ENCODE peak calls at places on chromosomes 3 and 15, in four cellular contexts. One of them, this sample, is unnamed.

GRCh38 chr3:133843634-133844033 is 38.0 kb downstream of the SRPRB start:
- DNase-seq in breast epithelium: no peak
- DNase-seq in adrenal gland: no peak
- DNase-seq in body of pancreas: no peak
- DNase-seq in this sample: no peak

GRCh38 chr3:42070089-42070885 is 20.9 kb upstream of the TRAK1 start:
- DNase-seq in adrenal gland: no peak
- DNase-seq in breast epithelium: no peak
- DNase-seq in body of pancreas: no peak
- DNase-seq in this sample: no peak

GRCh38 chr15:58369261-58369699 is 62.5 kb upstream of the LIPC start:
- DNase-seq in breast epithelium: no peak
- DNase-seq in body of pancreas: no peak
- DNase-seq in adrenal gland: no peak
- DNase-seq in this sample: no peak

GRCh38 chr3:25831578-25831977 is 41.7 kb downstream of the OXSM start:
- DNase-seq in adrenal gland: no peak
- DNase-seq in body of pancreas: no peak
- DNase-seq in breast epithelium: no peak
- DNase-seq in this sample: no peak

GRCh38 chr3:17473761-17474160 is 268.7 kb downstream of the TBC1D5 start:
- DNase-seq in breast epithelium: no peak
- DNase-seq in body of pancreas: no peak
- DNase-seq in adrenal gland: no peak
- DNase-seq in this sample: no peak

GRCh38 chr3:150094150-150094932 is 123.6 kb upstream of the PFN2 start:
- DNase-seq in breast epithelium: no peak
- DNase-seq in adrenal gland: no peak
- DNase-seq in body of pancreas: no peak
- DNase-seq in this sample: no peak

GRCh38 chr3:56522374-56522773 is 34.6 kb upstream of the CCDC66 start:
- DNase-seq in adrenal gland: no peak
- DNase-seq in breast epithelium: no peak
- DNase-seq in body of pancreas: no peak
- DNase-seq in this sample: no peak

GRCh38 chr3:108124337-108125150 is 33.7 kb upstream of the CD47 start:
- DNase-seq in adrenal gland: no peak
- DNase-seq in breast epithelium: no peak
- DNase-seq in body of pancreas: no peak
- DNase-seq in this sample: no peak

GRCh38 chr3:32421991-32422859 is 30.6 kb downstream of the CMTM7 start:
- DNase-seq in adrenal gland: peak; percentile 77
- DNase-seq in breast epithelium: peak; percentile 98
- DNase-seq in body of pancreas: peak; percentile 99
- DNase-seq in this sample: peak; percentile 88

GRCh38 chr3:133444071-133444774 is 44.4 kb downstream of the BFSP2 start:
- DNase-seq in breast epithelium: no peak
- DNase-seq in adrenal gland: no peak
- DNase-seq in body of pancreas: peak; percentile 66
- DNase-seq in this sample: no peak

GRCh38 chr15:43239732-43240491 is 19.1 kb upstream of the EPB42 start:
- DNase-seq in body of pancreas: no peak
- DNase-seq in adrenal gland: no peak
- DNase-seq in breast epithelium: no peak
- DNase-seq in this sample: peak; percentile 13

GRCh38 chr3:152574461-152575079 is 260.4 kb upstream of the P2RY1 start:
- DNase-seq in adrenal gland: peak; percentile 36
- DNase-seq in body of pancreas: peak; percentile 54
- DNase-seq in breast epithelium: no peak
- DNase-seq in this sample: peak; percentile 36

GRCh38 chr3:69343875-69344274 is 42.0 kb downstream of the FRMD4B start:
- DNase-seq in breast epithelium: no peak
- DNase-seq in adrenal gland: no peak
- DNase-seq in body of pancreas: no peak
- DNase-seq in this sample: no peak

GRCh38 chr15:39999538-39999937 is 39.4 kb downstream of the SRP14 start:
- DNase-seq in adrenal gland: no peak
- DNase-seq in body of pancreas: no peak
- DNase-seq in breast epithelium: no peak
- DNase-seq in this sample: no peak

GRCh38 chr15:78922527-78922926 is 22.3 kb downstream of the CTSH start:
- DNase-seq in breast epithelium: no peak
- DNase-seq in body of pancreas: no peak
- DNase-seq in adrenal gland: no peak
- DNase-seq in this sample: no peak

GRCh38 chr3:12352253-12352652 is 63.4 kb downstream of the PPARG start:
- DNase-seq in body of pancreas: no peak
- DNase-seq in breast epithelium: no peak
- DNase-seq in adrenal gland: no peak
- DNase-seq in this sample: no peak

GRCh38 chr3:48858709-48859108 is 11.0 kb upstream of the PRKAR2A start:
- DNase-seq in adrenal gland: no peak
- DNase-seq in breast epithelium: no peak
- DNase-seq in body of pancreas: no peak
- DNase-seq in this sample: no peak

GRCh38 chr15:63971427-63971805 is 74.9 kb downstream of the DAPK2 start:
- DNase-seq in adrenal gland: no peak
- DNase-seq in breast epithelium: no peak
- DNase-seq in body of pancreas: no peak
- DNase-seq in this sample: no peak

GRCh38 chr15:39014682-39015081 is 450.1 kb upstream of the RASGRP1 start:
- DNase-seq in breast epithelium: no peak
- DNase-seq in body of pancreas: no peak
- DNase-seq in adrenal gland: no peak
- DNase-seq in this sample: no peak

GRCh38 chr3:38575279-38575843 is 74.1 kb downstream of the SCN5A start:
- DNase-seq in breast epithelium: no peak
- DNase-seq in body of pancreas: no peak
- DNase-seq in adrenal gland: peak; percentile 10
- DNase-seq in this sample: no peak

GRCh38 chr3:45777753-45778386 is 18.5 kb downstream of the SLC6A20 start:
- DNase-seq in breast epithelium: no peak
- DNase-seq in adrenal gland: no peak
- DNase-seq in body of pancreas: no peak
- DNase-seq in this sample: peak; percentile 23

GRCh38 chr3:71307884-71308697 is 275.4 kb downstream of the FOXP1 start:
- DNase-seq in adrenal gland: no peak
- DNase-seq in breast epithelium: no peak
- DNase-seq in body of pancreas: no peak
- DNase-seq in this sample: no peak

GRCh38 chr15:78933187-78934062 is 11.4 kb downstream of the CTSH start:
- DNase-seq in body of pancreas: no peak
- DNase-seq in adrenal gland: no peak
- DNase-seq in breast epithelium: no peak
- DNase-seq in this sample: no peak

GRCh38 chr3:40016391-40016790 is 207.0 kb downstream of the MYRIP start:
- DNase-seq in breast epithelium: no peak
- DNase-seq in body of pancreas: no peak
- DNase-seq in adrenal gland: no peak
- DNase-seq in this sample: no peak

GRCh38 chr3:18538463-18538862 is 113.3 kb upstream of the SATB1 start:
- DNase-seq in adrenal gland: no peak
- DNase-seq in body of pancreas: no peak
- DNase-seq in breast epithelium: no peak
- DNase-seq in this sample: no peak

GRCh38 chr15:96360581-96361308 is 30.2 kb downstream of the NR2F2 start:
- DNase-seq in body of pancreas: no peak
- DNase-seq in breast epithelium: no peak
- DNase-seq in adrenal gland: no peak
- DNase-seq in this sample: no peak

GRCh38 chr3:134302674-134303073 is 52.0 kb upstream of the RYK start:
- DNase-seq in adrenal gland: no peak
- DNase-seq in breast epithelium: no peak
- DNase-seq in body of pancreas: no peak
- DNase-seq in this sample: no peak

GRCh38 chr15:84947947-84948830 is 33.5 kb upstream of the PDE8A start:
- DNase-seq in breast epithelium: no peak
- DNase-seq in body of pancreas: peak; percentile 13
- DNase-seq in adrenal gland: peak; percentile 72
- DNase-seq in this sample: no peak

GRCh38 chr3:150147776-150148175 is 177.1 kb upstream of the PFN2 start:
- DNase-seq in breast epithelium: no peak
- DNase-seq in body of pancreas: no peak
- DNase-seq in adrenal gland: no peak
- DNase-seq in this sample: no peak

GRCh38 chr3:39141211-39141995 is 12.0 kb downstream of the CSRNP1 start:
- DNase-seq in adrenal gland: peak; percentile 56
- DNase-seq in breast epithelium: peak; percentile 93
- DNase-seq in body of pancreas: peak; percentile 94
- DNase-seq in this sample: peak; percentile 66

GRCh38 chr3:102449341-102449740 is 14.5 kb downstream of the ZPLD1 start:
- DNase-seq in adrenal gland: no peak
- DNase-seq in breast epithelium: no peak
- DNase-seq in body of pancreas: no peak
- DNase-seq in this sample: no peak

GRCh38 chr3:10738688-10739372 is 77.2 kb upstream of the SLC6A11 start:
- DNase-seq in breast epithelium: peak; percentile 64
- DNase-seq in adrenal gland: peak; percentile 74
- DNase-seq in body of pancreas: peak; percentile 79
- DNase-seq in this sample: peak; percentile 63

GRCh38 chr15:36878745-36879262 is 221.5 kb downstream of the MEIS2 start:
- DNase-seq in adrenal gland: no peak
- DNase-seq in breast epithelium: no peak
- DNase-seq in body of pancreas: no peak
- DNase-seq in this sample: no peak

GRCh38 chr15:57780461-57780860 is 73.9 kb downstream of the POLR2M start:
- DNase-seq in breast epithelium: no peak
- DNase-seq in adrenal gland: no peak
- DNase-seq in body of pancreas: no peak
- DNase-seq in this sample: no peak

GRCh38 chr3:25437953-25438352 is 9.9 kb downstream of the RARB start:
- DNase-seq in adrenal gland: no peak
- DNase-seq in breast epithelium: no peak
- DNase-seq in body of pancreas: no peak
- DNase-seq in this sample: no peak

GRCh38 chr3:120559228-120560061 is 36.7 kb upstream of the NDUFB4 start:
- DNase-seq in adrenal gland: peak; percentile 76
- DNase-seq in body of pancreas: no peak
- DNase-seq in breast epithelium: no peak
- DNase-seq in this sample: peak; percentile 67

GRCh38 chr15:99435761-99436346 is 129.9 kb upstream of the MEF2A start:
- DNase-seq in adrenal gland: no peak
- DNase-seq in breast epithelium: no peak
- DNase-seq in body of pancreas: no peak
- DNase-seq in this sample: peak; percentile 38

GRCh38 chr3:117752984-117753717 is 1043.6 kb downstream of the TUSC7 start:
- DNase-seq in adrenal gland: no peak
- DNase-seq in breast epithelium: no peak
- DNase-seq in body of pancreas: no peak
- DNase-seq in this sample: no peak

GRCh38 chr3:86937306-86937791 is 53.6 kb downstream of the VGLL3 start:
- DNase-seq in breast epithelium: peak; percentile 27
- DNase-seq in body of pancreas: peak; percentile 12
- DNase-seq in adrenal gland: no peak
- DNase-seq in this sample: no peak

GRCh38 chr3:138173769-138174420 is 826 bp downstream of the DBR1 start:
- DNase-seq in body of pancreas: no peak
- DNase-seq in breast epithelium: no peak
- DNase-seq in adrenal gland: no peak
- DNase-seq in this sample: no peak

GRCh38 chr3:138172625-138173024 is 2.1 kb downstream of the DBR1 start:
- DNase-seq in adrenal gland: no peak
- DNase-seq in body of pancreas: no peak
- DNase-seq in breast epithelium: no peak
- DNase-seq in this sample: no peak

GRCh38 chr3:138180375-138181029 is 5.8 kb upstream of the DBR1 start:
- DNase-seq in body of pancreas: peak; percentile 35
- DNase-seq in breast epithelium: no peak
- DNase-seq in adrenal gland: no peak
- DNase-seq in this sample: no peak

DNA sequence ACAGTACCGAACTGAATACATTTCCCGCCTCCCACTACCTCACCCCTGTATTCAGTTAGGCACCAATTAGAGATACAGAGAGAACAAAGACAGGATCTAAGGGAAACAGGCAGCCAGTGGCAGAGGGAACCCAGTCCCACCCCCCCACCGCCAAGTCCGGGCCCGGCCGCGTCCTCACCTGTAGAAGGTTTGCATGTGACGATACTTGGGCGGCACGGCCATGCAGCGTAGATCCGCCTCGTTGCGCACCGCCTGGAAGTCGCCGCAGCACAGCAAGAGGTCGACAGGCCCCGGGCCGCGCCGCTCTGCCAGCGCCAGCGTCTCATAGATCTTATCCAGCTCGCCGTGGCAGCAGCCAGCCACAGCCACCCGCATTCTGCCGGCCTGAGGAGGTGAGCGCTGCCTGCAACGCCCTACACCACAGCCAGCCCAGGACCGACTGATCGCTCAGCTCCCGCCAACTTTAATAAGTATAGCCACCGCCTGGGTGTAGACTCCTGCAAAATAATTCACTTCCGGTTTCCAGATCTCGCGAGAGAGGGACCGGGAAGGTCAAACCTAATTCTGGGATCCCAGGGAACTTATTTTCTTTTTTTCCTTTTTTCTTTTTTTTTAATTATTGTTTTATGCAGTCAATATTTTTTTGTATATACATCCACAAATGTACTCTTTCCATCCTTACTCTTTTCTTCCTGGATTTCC is at the start of gene DBR1:
- DNase-seq in breast epithelium: peak; percentile 66
- DNase-seq in body of pancreas: peak; percentile 86
- DNase-seq in adrenal gland: peak; percentile 89
- DNase-seq in this sample: peak; percentile 78
- TF ChIP-seq POLR2A in breast epithelium: peak; percentile 38
- TF ChIP-seq POLR2A in body of pancreas: peak; percentile 98
- TF ChIP-seq POLR2A in adrenal gland: peak; percentile 65
- TF ChIP-seq POLR2A in this sample: peak; percentile 87

DNA sequence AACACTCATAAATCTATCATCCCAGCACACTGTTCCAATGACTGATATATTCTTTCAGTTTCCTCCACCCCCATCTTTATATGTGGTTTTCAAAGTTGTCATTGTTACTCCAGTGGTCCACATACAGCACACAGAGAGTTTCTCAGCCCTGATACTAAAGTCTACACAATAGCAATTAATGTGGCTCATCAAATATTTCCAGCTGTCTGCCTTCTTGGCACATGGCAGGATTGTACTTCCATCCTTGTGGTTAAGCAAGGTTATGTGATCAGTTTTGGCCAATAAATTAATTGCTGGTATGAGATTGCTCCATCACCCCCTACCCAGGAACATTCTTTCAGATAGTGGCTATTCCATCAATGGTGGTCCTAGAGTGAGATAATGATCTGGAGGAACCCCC is 221.8 kb downstream of the PDCD6IP start:
- DNase-seq in body of pancreas: no peak
- DNase-seq in adrenal gland: no peak
- DNase-seq in breast epithelium: no peak
- DNase-seq in this sample: no peak
- H3K4me3 ChIP-seq in body of pancreas: no peak overlapping the region
- H3K4me3 ChIP-seq in adrenal gland: no peak overlapping the region
- H3K4me3 ChIP-seq in breast epithelium: no peak overlapping the region
- H3K4me3 ChIP-seq in this sample: no peak overlapping the region

GRCh38 chr3:141486735-141487418 is at the start of gene RASA2:
- DNase-seq in adrenal gland: peak; percentile 69
- DNase-seq in body of pancreas: peak; percentile 77
- DNase-seq in breast epithelium: peak; percentile 65
- DNase-seq in this sample: peak; percentile 76
- TF ChIP-seq POLR2A in adrenal gland: peak; percentile 85
- TF ChIP-seq POLR2A in body of pancreas: peak; percentile 17
- TF ChIP-seq POLR2A in breast epithelium: no peak
- TF ChIP-seq POLR2A in this sample: peak; percentile 87

GRCh38 chr15:91878319-91878718 is 24.8 kb downstream of the SLCO3A1 start:
- DNase-seq in adrenal gland: no peak
- DNase-seq in body of pancreas: no peak
- DNase-seq in breast epithelium: no peak
- DNase-seq in this sample: no peak
- H3K4me3 ChIP-seq in adrenal gland: no peak overlapping the region
- H3K4me3 ChIP-seq in body of pancreas: no peak overlapping the region
- H3K4me3 ChIP-seq in breast epithelium: no peak overlapping the region
- H3K4me3 ChIP-seq in this sample: no peak overlapping the region

This sample was measured in right lobe of liver.